ENCODE peak calls at places on chromosomes 12 and 14, in five cellular contexts. J, Z, Y, W and B are unnamed samples.
A peak's percentile ranks its signal among the peaks of the same experiment; 100 is the strongest.

GRCh38 chr12:130762319-130762675 is 46.2 kb upstream of the RIMBP2 start:
- DNase-seq in Y (no peak), W (no peak), Z (no peak), J (no peak), B (no peak)

GRCh38 chr14:105999361-106000028 is 473.1 kb downstream of the TMEM121 start:
- DNase-seq in Z (peak; percentile 37), W (no peak), Y (no peak), J (peak; percentile 70), B (peak; percentile 3)

GRCh38 chr12:18148961-18149360 is 59.0 kb upstream of the RERGL start:
- DNase-seq in W (no peak), Y (no peak), Z (no peak), J (no peak), B (no peak)

GRCh38 chr12:88816201-88816600 is 235.9 kb upstream of the KITLG start:
- DNase-seq in J (no peak), Y (peak; percentile 37), Z (no peak), W (no peak), B (peak; percentile 12)

GRCh38 chr12:7907009-7907408 is 29.0 kb downstream of the SLC2A3 start:
- DNase-seq in J (peak; percentile 63), Z (no peak), W (peak; percentile 46), Y (peak; percentile 42), B (peak; percentile 41)

GRCh38 chr12:112480931-112481330 is 62.2 kb downstream of the PTPN11 start:
- DNase-seq in Z (no peak), W (no peak), J (no peak), Y (no peak), B (no peak)

GRCh38 chr14:102392506-102392905 is 29.8 kb downstream of the TECPR2 start:
- DNase-seq in Z (no peak), W (peak; percentile 27), Y (no peak), J (no peak), B (peak; percentile 47)

GRCh38 chr12:24664151-24664550 is 284.8 kb downstream of the BCAT1 start:
- DNase-seq in Z (no peak), W (no peak), J (no peak), Y (peak; percentile 9), B (no peak)

GRCh38 chr14:57275023-57275664 is 6.4 kb downstream of the AP5M1 start:
- DNase-seq in J (no peak), Z (no peak), W (peak; percentile 10), Y (no peak), B (no peak)

GRCh38 chr12:32125455-32126084 is 18.9 kb downstream of the BICD1 start:
- DNase-seq in Z (no peak), J (no peak), W (peak; percentile 28), Y (no peak), B (peak; percentile 57)

GRCh38 chr12:27005495-27005894 is 8.7 kb downstream of the TM7SF3 start:
- DNase-seq in J (no peak), Y (no peak), Z (no peak), W (no peak), B (no peak)

GRCh38 chr14:39318574-39318973 is 84.9 kb downstream of the MIA2 start:
- DNase-seq in W (no peak), J (no peak), Y (no peak), Z (no peak), B (no peak)

GRCh38 chr12:120472521-120472920 is 3.0 kb upstream of the SRSF9 start:
- DNase-seq in J (no peak), W (no peak), Z (no peak), Y (no peak), B (peak; percentile 13)

DNA sequence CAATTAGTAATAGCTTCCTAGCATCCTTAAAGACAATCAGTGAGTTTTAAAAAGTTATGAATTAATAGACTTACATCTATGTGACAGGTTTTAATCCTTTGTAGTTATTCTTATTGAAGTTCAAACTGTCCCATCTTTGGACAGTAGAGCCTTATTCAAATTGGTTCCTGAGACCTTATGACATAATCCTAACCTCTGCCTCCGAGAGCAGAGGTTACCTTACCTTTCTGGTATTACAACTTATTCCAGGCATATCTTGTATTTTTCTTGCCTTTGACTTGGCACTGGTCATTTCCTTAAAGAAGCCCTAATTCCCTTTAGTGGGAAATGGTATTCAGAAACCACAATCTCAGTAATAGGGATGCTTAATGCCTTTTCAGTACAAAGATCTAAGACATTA is 21.8 kb downstream of the BTBD7 start:
- DNase-seq in W (no peak), Z (no peak), J (no peak), Y (no peak), B (no peak)
- TF ChIP-seq CTCF in W (no peak), Z (no peak), J (no peak), Y (no peak), B (no peak)

GRCh38 chr12:43551971-43552559 is at the start of gene ADAMTS20:
- DNase-seq in J (no peak), Y (peak; percentile 15), Z (no peak), W (no peak), B (no peak)
- H3K4me3 ChIP-seq in J (no peak within 1 kb of the TSS), Y (no peak within 1 kb of the TSS), Z (no peak within 1 kb of the TSS), W (no peak within 1 kb of the TSS), B (no peak within 1 kb of the TSS)

GRCh38 chr14:67559639-67560038 is 26.5 kb downstream of the PLEKHH1 start:
- DNase-seq in J (no peak), W (no peak), Z (no peak), Y (no peak), B (no peak)

GRCh38 chr14:67555518-67556090 is 22.5 kb downstream of the PLEKHH1 start:
- DNase-seq in J (no peak), W (no peak), Y (no peak), Z (no peak), B (no peak)

GRCh38 chr14:67556671-67557070 is 23.6 kb downstream of the PLEKHH1 start:
- DNase-seq in Y (no peak), Z (no peak), W (no peak), J (no peak), B (no peak)

GRCh38 chr14:67557118-67557517 is 24.0 kb downstream of the PLEKHH1 start:
- DNase-seq in J (no peak), W (no peak), Z (no peak), Y (peak; percentile 36), B (peak; percentile 38)

GRCh38 chr14:67557656-67558055 is 24.6 kb downstream of the PLEKHH1 start:
- DNase-seq in W (no peak), Z (no peak), J (no peak), Y (no peak), B (no peak)
- TF ChIP-seq CTCF in W (no peak), Z (no peak), J (no peak), Y (no peak), B (no peak)

GRCh38 chr12:49750027-49750977 is 8.9 kb downstream of the TMBIM6 start:
- DNase-seq in Y (peak; percentile 94), J (no peak), Z (peak; percentile 44), W (peak; percentile 86), B (peak; percentile 86)
- H3K4me3 ChIP-seq in Y (no peak overlapping the region), J (no peak overlapping the region), Z (no peak overlapping the region), W (peak overlapping the region; percentile 6), B (no peak overlapping the region)